ENCODE peak calls at places on chromosomes 12 and 14, in eight cellular contexts. E is testis, R is suprapubic skin, L is IMR-90, C is Peyer's patch, S is stomach, F is sigmoid colon, U is uterus. V is an unnamed sample. For H3K27me3, the result is how much of the 10 kb centered on the place peaks cover.

GRCh38 chr14:35085441-35085840 is 36.3 kb downstream of the PPP2R3C start:
- DNase-seq in C (no peak), U (no peak), E (no peak), F (no peak), L (no peak), R (no peak), S (no peak), V (no peak)

GRCh38 chr12:56129210-56129691 is 1.2 kb downstream of the ESYT1 start:
- DNase-seq in C (peak), F (peak), S (peak), L (peak), R (peak), U (peak), E (peak), V (peak)

GRCh38 chr12:91492648-91493047 is 310.0 kb upstream of the DCN start:
- DNase-seq in R (no peak), L (no peak), F (no peak), E (no peak), S (no peak), C (no peak), U (no peak), V (no peak)

GRCh38 chr12:93352321-93352720 is 25.4 kb upstream of the NUDT4 start:
- DNase-seq in F (no peak), C (no peak), U (no peak), S (no peak), E (no peak), R (no peak), L (no peak), V (no peak)

GRCh38 chr12:91766454-91766853 is 379.2 kb downstream of the BTG1 start:
- DNase-seq in C (no peak), F (no peak), S (no peak), R (no peak), U (no peak), L (no peak), E (no peak), V (no peak)

GRCh38 chr14:93943052-93943451 is 15.9 kb downstream of the FAM181A start:
- DNase-seq in E (no peak), R (no peak), U (no peak), L (peak), S (no peak), C (no peak), F (no peak), V (no peak)

GRCh38 chr12:53806689-53807088 is 54.9 kb upstream of the CISTR start:
- DNase-seq in E (no peak), R (no peak), C (no peak), F (no peak), S (no peak), U (no peak), L (peak), V (no peak)

GRCh38 chr12:124420041-124420765 is 125.3 kb downstream of the RFLNA start:
- DNase-seq in C (no peak), L (no peak), F (no peak), U (no peak), E (no peak), R (no peak), S (no peak), V (no peak)

GRCh38 chr12:75409833-75410232 is 18.9 kb downstream of the GLIPR1L2 start:
- DNase-seq in L (no peak), F (no peak), U (no peak), S (no peak), R (no peak), E (no peak), C (no peak), V (no peak)

GRCh38 chr12:7395950-7396349 is 48.0 kb downstream of the CD163L1 start:
- DNase-seq in C (no peak), E (no peak), R (no peak), U (no peak), F (no peak), L (peak), S (no peak), V (no peak)

GRCh38 chr14:78399316-78399889 is 229.2 kb downstream of the NRXN3 start:
- DNase-seq in C (no peak), L (no peak), R (no peak), S (no peak), E (peak), U (no peak), F (no peak), V (no peak)

GRCh38 chr12:1660304-1661187 is 30.3 kb upstream of the ADIPOR2 start:
- DNase-seq in E (peak), L (no peak), F (peak), R (peak), C (peak), U (peak), S (peak), V (peak)

GRCh38 chr14:33839193-33840076 is 111.4 kb downstream of the EGLN3 start:
- DNase-seq in R (no peak), U (peak), E (peak), S (peak), F (no peak), L (peak), C (peak), V (no peak)

GRCh38 chr14:93941293-93941910 is 14.3 kb downstream of the FAM181A start:
- DNase-seq in C (no peak), U (no peak), S (no peak), R (no peak), F (no peak), L (peak), E (no peak), V (no peak)

GRCh38 chr12:60494249-60494648 is 898.4 kb downstream of the SLC16A7 start:
- DNase-seq in U (no peak), R (no peak), L (peak), F (no peak), E (no peak), C (no peak), S (no peak), V (no peak)

GRCh38 chr12:106362971-106363370 is 5.4 kb downstream of the POLR3B start:
- DNase-seq in U (no peak), C (no peak), F (no peak), S (no peak), E (no peak), L (no peak), R (no peak), V (no peak)

GRCh38 chr12:122866379-122866778 is 29.5 kb downstream of the VPS37B start:
- DNase-seq in S (peak), F (peak), R (no peak), U (no peak), C (no peak), E (no peak), L (no peak), V (peak)

DNA sequence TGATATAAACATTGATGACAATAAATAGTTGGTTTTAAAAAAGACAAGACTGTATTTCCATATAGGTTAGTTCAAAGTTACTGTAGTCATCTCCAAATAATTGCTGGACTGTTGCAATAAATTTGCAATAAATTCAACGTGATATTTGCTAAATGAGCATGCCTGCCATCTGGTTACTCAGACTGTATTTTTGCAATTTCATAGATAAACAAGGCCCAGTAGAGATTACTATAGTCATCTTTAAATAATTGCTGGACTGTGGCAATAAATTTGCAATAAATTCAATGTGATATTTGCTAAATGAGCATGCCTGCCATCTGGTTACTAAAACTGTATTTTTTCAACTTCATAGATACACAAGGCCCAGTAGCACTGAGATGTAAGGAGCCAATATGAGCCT is 5.7 kb downstream of the NTN4 start:
- DNase-seq in E (no peak), R (no peak), F (no peak), C (no peak), U (no peak), S (no peak), L (no peak), V (no peak)
- H3K27me3 ChIP-seq in E (under half), R (under half), F (under half), C (under half), U (under half), S (under half), L (under half), V (under half)

DNA sequence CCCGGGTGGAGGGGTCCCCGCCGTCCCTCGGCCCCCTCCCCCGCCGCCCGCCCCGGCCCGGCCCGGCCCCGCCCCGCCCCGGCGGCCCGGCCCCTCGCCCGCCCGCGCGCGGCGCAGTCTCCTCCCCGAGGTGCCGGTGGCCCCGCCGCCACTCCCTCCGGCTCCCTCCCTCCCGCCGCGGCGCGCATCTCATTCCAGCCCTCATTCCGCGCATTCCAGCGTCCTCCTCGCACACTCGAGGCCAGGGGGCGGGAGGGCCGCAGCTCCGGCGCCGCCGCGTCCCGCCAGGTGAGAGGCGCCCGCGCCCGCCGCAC is at the start of gene TEAD4:
- DNase-seq in U (peak), E (peak), F (peak), R (no peak), L (peak), C (no peak), S (peak), V (peak)
- TF ChIP-seq POLR2A in U (no peak), E (no peak), F (no peak), R (no peak), L (no peak), C (no peak), S (no peak), V (no peak)

GRCh38 chr12:129394416-129394815 is 509.4 kb downstream of the TMEM132D start:
- DNase-seq in L (no peak), E (no peak), U (no peak), S (no peak), R (no peak), F (no peak), C (no peak), V (no peak)

DNA sequence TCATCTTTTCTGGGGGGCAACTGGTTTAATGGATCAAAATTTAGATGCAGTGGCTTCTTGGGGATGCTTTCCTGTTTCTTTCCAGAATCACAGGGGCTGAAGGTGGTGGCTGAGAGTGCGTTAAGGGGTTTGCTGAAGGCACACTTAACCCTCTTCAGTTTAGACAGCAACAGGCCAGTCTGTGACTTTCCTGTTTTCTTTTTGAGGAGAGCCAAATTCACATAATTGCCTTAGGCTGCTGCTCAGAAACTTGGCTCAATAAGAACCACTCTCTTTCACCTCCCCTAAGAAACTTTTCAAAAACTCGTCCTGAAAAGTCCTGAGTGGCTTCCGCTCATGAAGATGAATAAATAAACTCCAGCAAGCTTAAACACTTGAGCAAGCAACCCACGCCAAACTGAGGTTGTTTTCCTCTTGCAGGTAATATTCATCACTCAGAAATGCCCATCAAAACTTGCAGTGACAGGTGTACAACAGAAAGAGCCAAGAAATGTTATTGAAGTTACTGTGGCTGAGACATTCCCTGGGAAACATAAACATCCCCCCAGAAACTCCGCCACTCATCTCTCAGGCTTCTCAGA is 510.4 kb downstream of the TMEM132D start:
- DNase-seq in L (no peak), C (no peak), E (no peak), F (no peak), S (no peak), R (no peak), U (no peak), V (no peak)
- TF ChIP-seq CTCF in L (no peak), C (no peak), E (no peak), F (no peak), S (no peak), R (no peak), U (no peak), V (no peak)

GRCh38 chr12:80720516-80720915 is 3.8 kb downstream of the MYF5 start:
- DNase-seq in S (no peak), U (no peak), L (no peak), R (no peak), C (no peak), E (no peak), F (no peak), V (no peak)
- H3K27me3 ChIP-seq in S (under half), U (under half), L (under half), R (under half), C (under half), E (under half), F (under half), V (under half)

GRCh38 chr12:121536929-121537813 is 43.7 kb downstream of the KDM2B start:
- DNase-seq in U (peak), C (peak), F (peak), L (peak), E (peak), S (peak), R (peak), V (peak)
- TF ChIP-seq POLR2A in U (peak), C (peak), F (peak), L (no peak), E (no peak), S (no peak), R (no peak), V (peak)

GRCh38 chr14:96221841-96222240 is 17.2 kb downstream of the BDKRB2 start:
- DNase-seq in L (no peak), S (no peak), C (no peak), R (no peak), E (no peak), U (no peak), F (no peak), V (no peak)

GRCh38 chr14:96227428-96227827 is 22.8 kb downstream of the BDKRB2 start:
- DNase-seq in L (no peak), E (no peak), S (no peak), U (no peak), R (no peak), C (no peak), F (no peak), V (no peak)

GRCh38 chr14:96229315-96229714 is 24.7 kb downstream of the BDKRB2 start:
- DNase-seq in U (no peak), S (no peak), C (no peak), L (no peak), R (no peak), F (no peak), E (no peak), V (no peak)

GRCh38 chr14:96224480-96225096 is 19.9 kb downstream of the BDKRB2 start:
- DNase-seq in R (no peak), L (no peak), U (no peak), F (no peak), S (no peak), E (no peak), C (peak), V (no peak)

GRCh38 chr14:96225745-96226151 is 21.1 kb downstream of the BDKRB2 start:
- DNase-seq in U (peak), E (no peak), S (no peak), R (peak), F (no peak), C (no peak), L (peak), V (peak)
- TF ChIP-seq CTCF in U (no peak), E (no peak), S (no peak), R (peak), F (no peak), C (no peak), L (peak), V (no peak)